ENCODE peak calls at places on chromosomes 6 and 20, in nine cellular contexts. C is heart left ventricle; L is H7; Z is left lung; E is nephron progenitor cell; U is effector CD4-positive, alpha-beta T cell; T is activated B cell treated with CpG ODN at 0.5 μM for 24 hours; M is NCI-H2171 treated with DMSO at 0.1 percent for 48 hours; D is putamen. B is an unnamed sample.

GRCh38 chr6:151288711-151289398 is 49.1 kb downstream of the AKAP12 start:
- DNase-seq in C (no peak), L (no peak), Z (no peak), E (no peak), U (no peak), T (no peak), M (no peak), D (no peak), B (peak)

GRCh38 chr20:46994341-46994740 is 99.7 kb downstream of the EYA2 start:
- DNase-seq in C (no peak), L (no peak), Z (no peak), E (no peak), U (no peak), T (no peak), M (no peak), D (no peak), B (peak)

GRCh38 chr6:140208286-140208685 is 833.8 kb upstream of the CITED2 start:
- DNase-seq in C (no peak), L (no peak), Z (no peak), E (no peak), U (no peak), T (no peak), M (peak), D (no peak), B (no peak)

GRCh38 chr20:41786158-41786557 is 168.0 kb upstream of the CHD6 start:
- DNase-seq in C (no peak), L (no peak), Z (no peak), E (no peak), U (no peak), T (no peak), M (no peak), D (no peak), B (no peak)

GRCh38 chr20:2305946-2306345 is 10.1 kb downstream of the TGM3 start:
- DNase-seq in C (no peak), L (no peak), Z (no peak), E (no peak), U (no peak), T (no peak), M (peak), D (no peak), B (no peak)

GRCh38 chr6:101539510-101540245 is 146.2 kb downstream of the GRIK2 start:
- DNase-seq in C (no peak), L (no peak), Z (no peak), E (no peak), U (no peak), T (no peak), M (no peak), D (no peak), B (no peak)

GRCh38 chr6:29620629-29621028 is 12.4 kb downstream of the GABBR1 start:
- DNase-seq in C (no peak), L (no peak), Z (no peak), E (no peak), U (no peak), T (no peak), M (no peak), D (peak), B (no peak)

GRCh38 chr6:44855562-44856494 is 468.3 kb downstream of the CDC5L start:
- DNase-seq in C (no peak), L (no peak), Z (no peak), E (no peak), U (no peak), T (no peak), M (no peak), D (peak), B (no peak)

GRCh38 chr20:9460518-9460917 is 53.9 kb upstream of the LAMP5 start:
- DNase-seq in C (no peak), L (no peak), Z (no peak), E (no peak), U (no peak), T (no peak), M (no peak), D (no peak), B (no peak)

GRCh38 chr6:111975501-111975900 is 78.4 kb upstream of the CCN6 start:
- DNase-seq in C (no peak), L (no peak), Z (no peak), E (no peak), U (no peak), T (no peak), M (no peak), D (no peak), B (no peak)

GRCh38 chr6:136613477-136613876 is 63.3 kb upstream of the MAP7 start:
- DNase-seq in C (no peak), L (no peak), Z (no peak), E (no peak), U (no peak), T (no peak), M (no peak), D (no peak), B (no peak)